ENCODE peak calls at places on chromosomes 7 and 10, in four cellular contexts. K, X, O and M are unnamed samples.

GRCh38 chr7:1637155-1637554 is 32.9 kb upstream of the ELFN1 start:
- DNase-seq in K (no peak), X (no peak), O (no peak), M (no peak)

GRCh38 chr10:50152792-50153272 is 85.1 kb downstream of the WASHC2A start:
- DNase-seq in K (peak), X (peak), O (peak), M (peak)

GRCh38 chr7:101606176-101606923 is 22.7 kb downstream of the MYL10 start:
- DNase-seq in K (no peak), X (no peak), O (no peak), M (no peak)

GRCh38 chr7:8190121-8190895 is 71.7 kb downstream of the ICA1 start:
- DNase-seq in K (no peak), X (peak), O (peak), M (peak)

GRCh38 chr7:6419310-6419773 is 28.4 kb downstream of the DAGLB start:
- DNase-seq in K (no peak), X (no peak), O (no peak), M (no peak)

GRCh38 chr7:36264123-36264916 is 111.3 kb downstream of the EEPD1 start:
- DNase-seq in K (no peak), X (no peak), O (peak), M (no peak)

GRCh38 chr10:21401196-21401595 is 124.3 kb downstream of the SKIDA1 start:
- DNase-seq in K (no peak), X (no peak), O (no peak), M (no peak)

GRCh38 chr7:29937132-29937531 is 52.5 kb downstream of the SCRN1 start:
- DNase-seq in K (no peak), X (no peak), O (no peak), M (no peak)

GRCh38 chr10:59362184-59362966 is at the start of gene FAM13C:
- DNase-seq in K (peak), X (no peak), O (peak), M (peak)

GRCh38 chr7:129187681-129188371 is 607 bp upstream of the SMO start:
- DNase-seq in K (no peak), X (no peak), O (no peak), M (no peak)

GRCh38 chr7:132930881-132931280 is 151.0 kb downstream of the CHCHD3 start:
- DNase-seq in K (no peak), X (peak), O (no peak), M (peak)

GRCh38 chr7:27420702-27421101 is 178.1 kb downstream of the EVX1 start:
- DNase-seq in K (no peak), X (no peak), O (no peak), M (no peak)
- TF ChIP-seq TEAD4 in K (no peak), X (no peak), O (no peak), M (no peak)

GRCh38 chr10:114103286-114103685 is 59.6 kb downstream of the ADRB1 start:
- DNase-seq in K (no peak), X (peak), O (peak), M (no peak)

GRCh38 chr10:114102253-114102652 is 58.6 kb downstream of the ADRB1 start:
- DNase-seq in K (no peak), X (no peak), O (no peak), M (no peak)

GRCh38 chr10:114096864-114097263 is 53.2 kb downstream of the ADRB1 start:
- DNase-seq in K (no peak), X (no peak), O (no peak), M (no peak)

GRCh38 chr10:114095676-114096331 is 52.1 kb downstream of the ADRB1 start:
- DNase-seq in K (no peak), X (no peak), O (peak), M (no peak)

DNA sequence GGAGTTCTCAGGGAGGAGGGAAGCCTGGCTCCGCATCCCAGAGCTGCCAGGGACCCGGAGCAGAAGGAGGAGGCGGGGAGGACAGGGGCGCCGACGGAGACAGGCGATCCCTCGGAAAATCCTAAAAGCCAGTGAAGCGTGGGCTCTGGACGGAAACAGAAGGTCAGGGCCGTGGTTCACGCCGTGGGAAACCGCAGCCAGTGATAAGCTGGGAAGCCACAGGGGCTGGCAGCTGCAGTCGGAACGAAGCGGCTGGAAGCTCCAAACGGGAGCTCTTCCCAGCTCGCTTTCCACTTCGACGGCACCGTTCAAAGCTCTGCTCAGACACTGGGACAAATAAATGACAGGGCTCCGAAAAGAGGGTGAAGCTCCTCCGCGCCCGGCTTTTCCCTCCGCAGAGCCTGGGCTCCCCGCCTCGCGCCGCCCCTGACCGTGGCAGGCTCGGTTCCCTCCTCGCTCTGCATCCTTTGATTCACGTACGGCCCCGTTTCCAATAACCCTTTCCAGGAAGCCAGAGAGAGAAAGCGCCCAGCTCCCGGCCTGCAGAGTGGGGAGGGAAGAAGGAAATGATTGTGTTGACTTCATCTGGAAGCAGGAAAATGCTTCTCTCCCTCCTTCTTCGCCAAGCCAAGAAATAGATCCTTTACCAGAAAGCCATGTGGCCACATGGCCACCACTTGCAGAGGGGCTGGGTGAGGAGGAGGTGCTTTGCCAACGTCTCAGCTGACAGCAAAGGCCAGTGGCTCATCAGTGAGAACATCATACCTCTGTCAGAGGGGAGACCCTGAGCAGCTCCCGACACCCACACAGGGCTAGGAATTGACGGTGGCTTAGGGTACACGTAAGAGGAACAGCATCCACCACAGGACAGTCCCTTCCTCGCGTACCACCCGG is 57.4 kb downstream of the ADRB1 start:
- DNase-seq in K (no peak), X (peak), O (peak), M (peak)
- TF ChIP-seq TEAD4 in K (no peak), X (no peak), O (no peak), M (no peak)

GRCh38 chr7:43113622-43114450 is 1.4 kb downstream of the HECW1 start:
- DNase-seq in K (no peak), X (no peak), O (peak), M (peak)
- TF ChIP-seq TEAD4 in K (no peak), X (no peak), O (no peak), M (no peak)

GRCh38 chr7:139330333-139331030 is 10.7 kb upstream of the FMC1 start:
- DNase-seq in K (no peak), X (no peak), O (no peak), M (no peak)

GRCh38 chr7:139329119-139329518 is 12.0 kb upstream of the FMC1 start:
- DNase-seq in K (no peak), X (peak), O (no peak), M (no peak)

GRCh38 chr7:139332960-139333359 is 8.2 kb upstream of the FMC1 start:
- DNase-seq in K (no peak), X (no peak), O (no peak), M (no peak)

GRCh38 chr7:139328375-139328774 is 12.8 kb upstream of the FMC1 start:
- DNase-seq in K (no peak), X (no peak), O (no peak), M (no peak)
- TF ChIP-seq TEAD4 in K (no peak), X (no peak), O (no peak), M (no peak)

DNA sequence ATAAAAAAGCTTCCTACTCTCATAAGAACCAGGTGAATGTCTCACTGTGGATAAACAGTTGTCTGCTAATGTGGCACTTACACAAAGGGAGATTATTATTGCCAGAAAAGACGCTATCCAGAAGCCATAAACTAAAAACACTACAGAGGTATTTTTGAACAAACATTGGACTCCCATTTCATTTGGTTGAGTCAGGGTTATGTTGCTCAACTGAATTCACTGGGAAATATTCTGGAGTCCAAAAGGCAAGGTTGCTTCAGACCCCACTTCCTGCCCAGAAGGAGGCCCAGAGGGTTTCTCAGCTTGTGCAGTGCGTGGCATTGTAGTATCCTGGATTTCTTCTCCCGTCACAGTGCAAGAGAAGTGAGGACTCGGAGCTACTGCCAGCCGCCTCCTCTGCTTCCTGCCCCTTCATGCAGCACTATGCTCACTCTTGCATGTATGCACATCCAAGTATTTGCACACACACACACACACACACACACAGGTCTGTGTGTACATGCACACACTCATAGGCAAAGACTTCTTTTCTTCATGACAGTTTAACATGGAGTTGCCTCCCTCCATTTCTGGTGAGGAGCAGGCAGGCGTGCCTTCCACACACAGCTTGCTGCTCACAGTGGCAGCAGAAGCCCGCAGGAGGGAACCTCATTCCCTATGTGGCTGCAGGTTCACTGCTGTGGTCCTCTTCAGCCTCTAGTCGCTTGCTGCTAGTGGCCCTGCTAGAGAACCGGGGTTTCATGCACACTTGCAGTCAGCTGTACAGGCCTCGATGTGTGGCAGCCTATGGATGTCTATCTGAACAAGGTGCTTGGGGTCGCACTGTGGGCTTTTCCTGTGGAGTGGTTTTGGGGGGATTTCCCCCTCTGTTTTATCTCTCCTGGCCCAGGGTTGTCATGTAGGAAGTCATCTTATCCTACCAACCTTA is 10.2 kb downstream of the DENND10 start:
- DNase-seq in K (no peak), X (no peak), O (no peak), M (no peak)
- TF ChIP-seq TEAD4 in K (no peak), X (no peak), O (no peak), M (no peak)

DNA sequence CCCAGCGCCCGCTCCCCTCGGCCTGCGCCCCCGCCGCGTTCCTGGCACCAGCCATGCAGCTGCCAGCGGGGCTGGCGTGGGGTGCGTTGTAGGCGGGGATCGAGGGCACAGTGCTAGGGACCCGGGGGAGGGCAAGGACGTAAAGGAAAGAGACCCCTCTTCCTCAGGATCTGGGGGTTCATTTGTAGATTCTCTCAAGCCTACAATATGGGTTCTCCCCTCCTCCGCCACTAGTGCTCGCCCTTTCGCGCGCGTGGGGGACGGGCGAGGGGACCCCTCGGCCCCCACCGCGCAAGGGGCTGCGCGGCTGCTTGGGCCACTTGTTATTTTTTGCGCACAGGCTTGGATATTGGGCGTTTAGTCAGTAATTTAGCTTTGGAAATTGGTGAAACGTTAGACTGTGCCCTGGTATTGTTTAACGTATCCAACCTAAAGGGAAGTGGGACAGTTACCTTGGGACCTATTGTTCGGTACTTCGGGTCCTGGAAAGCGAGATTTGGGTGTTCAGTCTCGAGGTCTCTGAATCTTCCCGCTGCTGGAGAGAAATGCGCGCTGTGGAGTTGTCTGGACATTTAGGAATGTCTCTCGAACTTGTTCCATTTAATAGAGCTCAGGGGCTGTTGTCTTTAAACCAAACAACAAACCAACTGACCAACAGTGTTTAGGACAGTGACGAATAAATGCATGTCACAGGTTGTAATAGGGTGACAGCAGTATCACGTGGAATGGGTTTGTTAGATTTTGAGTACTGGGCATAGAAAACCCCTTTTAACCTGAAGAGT is 815 bp downstream of the CDK14 start:
- DNase-seq in K (no peak), X (no peak), O (peak), M (no peak)
- TF ChIP-seq TEAD4 in K (no peak), X (no peak), O (no peak), M (no peak)